ENCODE peak calls at places on chromosome X, in four cellular contexts. One of them, this sample, is unnamed. For H3K9me3, the result is how much of the 10 kb centered on the place peaks cover.

GRCh38 chrX:7852166-7852565 is 9.2 kb downstream of the VCX start:
- DNase-seq in CD4-positive, alpha-beta T cell: no peak
- DNase-seq in prostate gland: no peak
- DNase-seq in upper lobe of right lung: no peak
- DNase-seq in this sample: no peak

GRCh38 chrX:129139837-129140679 is 383.2 kb downstream of the SMARCA1 start:
- DNase-seq in upper lobe of right lung: no peak
- DNase-seq in CD4-positive, alpha-beta T cell: no peak
- DNase-seq in prostate gland: no peak
- DNase-seq in this sample: no peak

GRCh38 chrX:69090022-69090421 is 75.2 kb downstream of the PJA1 start:
- DNase-seq in prostate gland: no peak
- DNase-seq in CD4-positive, alpha-beta T cell: no peak
- DNase-seq in upper lobe of right lung: no peak
- DNase-seq in this sample: no peak

GRCh38 chrX:136162827-136163427 is 15.6 kb downstream of the FHL1 start:
- DNase-seq in upper lobe of right lung: no peak
- DNase-seq in prostate gland: no peak
- DNase-seq in CD4-positive, alpha-beta T cell: peak
- DNase-seq in this sample: peak

GRCh38 chrX:39672405-39672804 is 425.4 kb downstream of the BCOR start:
- DNase-seq in upper lobe of right lung: no peak
- DNase-seq in prostate gland: no peak
- DNase-seq in CD4-positive, alpha-beta T cell: no peak
- DNase-seq in this sample: no peak

GRCh38 chrX:29419774-29420553 is 795.4 kb upstream of the MAGEB2 start:
- DNase-seq in upper lobe of right lung: no peak
- DNase-seq in prostate gland: no peak
- DNase-seq in CD4-positive, alpha-beta T cell: no peak
- DNase-seq in this sample: no peak

GRCh38 chrX:45710081-45710801 is 509.6 kb upstream of the DIPK2B start:
- DNase-seq in upper lobe of right lung: no peak
- DNase-seq in CD4-positive, alpha-beta T cell: no peak
- DNase-seq in prostate gland: no peak
- DNase-seq in this sample: no peak

GRCh38 chrX:121336831-121337421 is 289.5 kb downstream of the GLUD2 start:
- DNase-seq in upper lobe of right lung: no peak
- DNase-seq in CD4-positive, alpha-beta T cell: no peak
- DNase-seq in prostate gland: no peak
- DNase-seq in this sample: no peak

GRCh38 chrX:153946910-153947769 is 2.7 kb upstream of the RENBP start:
- DNase-seq in CD4-positive, alpha-beta T cell: peak
- DNase-seq in upper lobe of right lung: peak
- DNase-seq in prostate gland: no peak
- DNase-seq in this sample: peak
- H3K27ac ChIP-seq in CD4-positive, alpha-beta T cell: no peak
- H3K27ac ChIP-seq in upper lobe of right lung: peak
- H3K27ac ChIP-seq in prostate gland: no peak
- H3K27ac ChIP-seq in this sample: peak

GRCh38 chrX:153685751-153686676 is 1.7 kb upstream of the SLC6A8 start:
- DNase-seq in CD4-positive, alpha-beta T cell: no peak
- DNase-seq in upper lobe of right lung: peak
- DNase-seq in prostate gland: no peak
- DNase-seq in this sample: no peak
- H3K9me3 ChIP-seq in CD4-positive, alpha-beta T cell: under half
- H3K9me3 ChIP-seq in upper lobe of right lung: under half
- H3K9me3 ChIP-seq in prostate gland: under half
- H3K9me3 ChIP-seq in this sample: under half

GRCh38 chrX:123960956-123961267 is 594 bp upstream of the STAG2 start:
- DNase-seq in upper lobe of right lung: no peak
- DNase-seq in prostate gland: no peak
- DNase-seq in CD4-positive, alpha-beta T cell: no peak
- DNase-seq in this sample: no peak

GRCh38 chrX:123961268-123962005 is at the start of gene STAG2:
- DNase-seq in prostate gland: peak
- DNase-seq in CD4-positive, alpha-beta T cell: peak
- DNase-seq in upper lobe of right lung: peak
- DNase-seq in this sample: peak

GRCh38 chrX:123962794-123963373 is 1.4 kb downstream of the STAG2 start:
- DNase-seq in CD4-positive, alpha-beta T cell: peak
- DNase-seq in prostate gland: peak
- DNase-seq in upper lobe of right lung: peak
- DNase-seq in this sample: peak

GRCh38 chrX:123962006-123962485 is 540 bp downstream of the STAG2 start:
- DNase-seq in upper lobe of right lung: no peak
- DNase-seq in prostate gland: no peak
- DNase-seq in CD4-positive, alpha-beta T cell: no peak
- DNase-seq in this sample: no peak

DNA sequence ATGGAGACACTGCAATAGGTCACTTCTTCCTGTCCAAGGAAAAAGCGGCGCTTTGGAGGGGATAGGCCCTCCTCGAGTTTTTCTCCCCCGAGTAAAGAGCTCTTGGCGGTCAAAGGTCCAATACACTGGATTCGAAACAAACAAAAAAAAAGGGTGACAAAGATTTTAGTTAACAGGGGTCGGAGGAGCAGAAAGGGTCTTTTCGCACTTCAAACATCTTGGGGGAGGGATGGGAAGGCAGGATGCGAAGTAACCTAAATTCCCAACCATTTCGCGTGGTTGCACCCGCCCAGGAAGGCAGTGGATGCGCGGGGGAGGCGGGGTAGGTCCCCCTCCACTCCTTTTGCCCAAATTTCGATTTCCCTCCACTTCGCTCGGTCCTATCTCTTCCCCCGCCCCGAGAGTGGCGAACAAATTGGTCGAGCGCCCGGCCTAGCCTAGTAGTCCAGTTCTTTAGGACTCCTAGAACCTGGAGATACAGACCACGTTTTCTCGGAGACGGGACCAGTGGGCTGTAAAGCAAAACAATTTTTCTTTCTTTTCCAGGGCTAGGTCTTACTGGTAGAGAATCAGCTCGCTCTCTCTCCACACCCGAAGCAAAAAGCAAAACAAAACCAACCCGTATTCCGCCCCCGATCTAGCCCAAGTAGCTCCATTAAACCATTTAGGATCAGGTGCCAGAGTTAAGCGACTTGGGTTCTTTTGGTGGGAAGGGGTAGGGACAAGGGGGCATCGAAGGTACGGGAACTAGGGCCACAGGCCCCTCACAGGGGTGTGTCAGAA is 2.0 kb upstream of the STAG2 start:
- DNase-seq in upper lobe of right lung: peak
- DNase-seq in CD4-positive, alpha-beta T cell: no peak
- DNase-seq in prostate gland: peak
- DNase-seq in this sample: peak
- H3K27ac ChIP-seq in upper lobe of right lung: peak
- H3K27ac ChIP-seq in CD4-positive, alpha-beta T cell: peak
- H3K27ac ChIP-seq in prostate gland: peak
- H3K27ac ChIP-seq in this sample: peak

DNA sequence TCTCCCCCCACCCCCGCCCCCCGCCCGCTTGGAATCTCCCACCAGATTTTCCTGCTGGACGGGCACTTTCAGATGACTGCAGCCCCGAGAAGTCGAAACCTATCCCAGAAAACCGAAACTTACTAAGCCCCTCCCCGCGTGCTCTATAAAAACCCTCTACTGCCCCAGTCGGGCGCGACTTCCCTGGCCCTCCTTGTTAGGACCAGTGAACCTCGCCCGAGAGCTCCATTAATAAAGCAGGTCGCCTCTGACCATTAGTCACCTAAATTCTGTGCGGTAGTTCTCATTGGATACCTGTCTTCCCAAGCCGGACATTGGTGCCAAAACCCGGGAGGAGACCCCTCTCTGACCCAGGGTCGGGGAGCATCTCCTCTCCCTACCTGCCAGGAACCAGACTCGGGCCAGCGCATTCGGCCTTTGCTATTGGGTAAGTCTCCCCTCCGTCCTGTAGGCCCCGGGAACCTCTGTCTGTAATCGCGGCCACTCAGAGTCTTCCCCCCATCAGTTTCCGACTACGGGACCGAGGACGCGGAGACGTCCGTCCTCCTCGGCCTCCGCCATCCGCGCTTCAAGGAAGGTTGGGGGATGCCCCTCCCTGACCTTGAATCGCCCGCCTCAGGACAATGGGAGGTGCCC is 958.0 kb downstream of the RPA4 start:
- DNase-seq in upper lobe of right lung: no peak
- DNase-seq in CD4-positive, alpha-beta T cell: no peak
- DNase-seq in prostate gland: no peak
- DNase-seq in this sample: no peak
- H3K9me3 ChIP-seq in upper lobe of right lung: under half
- H3K9me3 ChIP-seq in CD4-positive, alpha-beta T cell: under half
- H3K9me3 ChIP-seq in prostate gland: under half
- H3K9me3 ChIP-seq in this sample: under half

GRCh38 chrX:118519411-118520205 is 24.0 kb downstream of the DOCK11 start:
- DNase-seq in prostate gland: no peak
- DNase-seq in upper lobe of right lung: no peak
- DNase-seq in CD4-positive, alpha-beta T cell: no peak
- DNase-seq in this sample: no peak
- H3K27ac ChIP-seq in prostate gland: no peak
- H3K27ac ChIP-seq in upper lobe of right lung: no peak
- H3K27ac ChIP-seq in CD4-positive, alpha-beta T cell: no peak
- H3K27ac ChIP-seq in this sample: no peak